ENCODE peak calls at places on chromosomes 3 and 15, in nine cellular contexts. Z is heart right ventricle, I is breast epithelium, U is cardiac fibroblast, E is left lung, T is AG10803, M is GM13976, X is HFF-Myc, A is pancreas. V is an unnamed sample.

GRCh38 chr3:117603097-117603496 is 893.5 kb downstream of the TUSC7 start:
- DNase-seq in E (no peak), Z (no peak), M (no peak), A (no peak), T (no peak), I (no peak), U (no peak), X (no peak), V (no peak)

GRCh38 chr3:184154909-184155643 is at the start of gene DVL3:
- DNase-seq in Z (peak), X (no peak), U (peak), T (peak), A (peak), E (peak), I (peak), M (peak), V (no peak)

GRCh38 chr15:25245801-25246622 is 192.8 kb downstream of the UBE3A start:
- DNase-seq in I (peak), M (no peak), T (no peak), U (no peak), A (peak), X (no peak), Z (no peak), E (no peak), V (peak)

GRCh38 chr3:21294768-21295167 is 456.2 kb downstream of the ZNF385D start:
- DNase-seq in E (no peak), U (peak), A (no peak), Z (no peak), X (no peak), I (no peak), T (peak), M (no peak), V (no peak)

GRCh38 chr3:14918356-14918860 is 29.0 kb upstream of the NR2C2 start:
- DNase-seq in M (no peak), X (no peak), A (no peak), U (no peak), E (no peak), T (no peak), I (no peak), Z (no peak), V (no peak)

GRCh38 chr3:63724987-63725386 is 72.5 kb downstream of the SNTN start:
- DNase-seq in E (peak), M (no peak), I (no peak), U (peak), A (peak), T (peak), X (no peak), Z (no peak), V (no peak)

GRCh38 chr15:99249270-99249817 is at the start of gene TTC23:
- DNase-seq in X (peak), U (peak), A (peak), I (peak), Z (no peak), T (peak), M (no peak), E (no peak), V (no peak)

GRCh38 chr15:48794697-48795134 is 16.2 kb downstream of the CEP152 start:
- DNase-seq in Z (no peak), E (no peak), T (peak), X (no peak), I (no peak), U (peak), A (no peak), M (peak), V (no peak)

GRCh38 chr3:41364736-41365135 is 165.4 kb downstream of the CTNNB1 start:
- DNase-seq in M (no peak), I (no peak), X (no peak), E (no peak), Z (no peak), T (no peak), U (no peak), A (no peak), V (no peak)

GRCh38 chr15:101086394-101087171 is 165.3 kb downstream of the CHSY1 start:
- DNase-seq in A (no peak), M (no peak), X (no peak), I (no peak), Z (no peak), T (no peak), U (no peak), E (no peak), V (no peak)

GRCh38 chr3:4982773-4983738 is 3.8 kb downstream of the BHLHE40 start:
- DNase-seq in E (no peak), T (no peak), Z (no peak), A (no peak), U (peak), I (no peak), M (no peak), X (no peak), V (no peak)

GRCh38 chr15:74788716-74789151 is 6.9 kb downstream of the CSK start:
- DNase-seq in T (no peak), U (no peak), A (no peak), X (no peak), I (no peak), M (peak), E (no peak), Z (no peak), V (no peak)

GRCh38 chr15:46848704-46849103 is 868.6 kb upstream of the SEMA6D start:
- DNase-seq in Z (no peak), T (peak), I (no peak), A (no peak), E (no peak), U (peak), X (no peak), M (no peak), V (no peak)

GRCh38 chr3:18047052-18047451 is 304.6 kb upstream of the TBC1D5 start:
- DNase-seq in X (peak), U (peak), Z (no peak), E (no peak), M (no peak), A (no peak), I (no peak), T (peak), V (no peak)

GRCh38 chr15:59590027-59590426 is 21.6 kb upstream of the GCNT3 start:
- DNase-seq in A (no peak), M (peak), I (no peak), T (no peak), E (no peak), U (no peak), X (no peak), Z (no peak), V (no peak)

GRCh38 chr3:64072111-64072510 is 48.8 kb upstream of the PSMD6 start:
- DNase-seq in Z (no peak), T (no peak), A (no peak), M (no peak), I (no peak), U (no peak), X (no peak), E (no peak), V (no peak)

GRCh38 chr3:150210461-150211110 is 197.5 kb upstream of the TSC22D2 start:
- DNase-seq in T (no peak), I (no peak), E (no peak), M (no peak), Z (no peak), U (peak), A (no peak), X (no peak), V (no peak)

GRCh38 chr15:80436511-80437307 is 32.5 kb downstream of the ARNT2 start:
- DNase-seq in E (no peak), U (peak), X (no peak), M (no peak), I (no peak), Z (no peak), A (no peak), T (peak), V (no peak)

GRCh38 chr15:80415331-80415730 is 11.1 kb downstream of the ARNT2 start:
- DNase-seq in I (peak), M (no peak), U (no peak), X (no peak), Z (no peak), A (no peak), T (no peak), E (no peak), V (no peak)

GRCh38 chr15:76217029-76217866 is 94.0 kb downstream of the ETFA start:
- DNase-seq in T (peak), M (no peak), Z (no peak), I (no peak), U (peak), A (no peak), X (no peak), E (no peak), V (no peak)

GRCh38 chr3:124207873-124208473 is 216.0 kb upstream of the ROPN1 start:
- DNase-seq in I (no peak), T (no peak), X (no peak), Z (no peak), M (peak), U (no peak), A (no peak), E (no peak), V (no peak)

GRCh38 chr3:40120816-40121215 is 188.7 kb upstream of the EIF1B start:
- DNase-seq in A (no peak), E (no peak), T (peak), Z (no peak), X (no peak), M (no peak), U (peak), I (no peak), V (no peak)

GRCh38 chr3:187623285-187623814 is 46.8 kb downstream of the SST start:
- DNase-seq in E (no peak), X (no peak), I (no peak), T (no peak), A (no peak), M (no peak), Z (no peak), U (no peak), V (no peak)

GRCh38 chr3:34973586-34973985 is 665.7 kb upstream of the ARPP21 start:
- DNase-seq in M (no peak), I (no peak), E (no peak), X (no peak), U (no peak), T (no peak), Z (no peak), A (no peak), V (no peak)

GRCh38 chr15:85276508-85276907 is 103.9 kb upstream of the AKAP13 start:
- DNase-seq in U (no peak), Z (no peak), M (no peak), T (no peak), E (no peak), X (no peak), I (no peak), A (no peak), V (no peak)

GRCh38 chr3:122745365-122746021 is 48.1 kb downstream of the HSPBAP1 start:
- DNase-seq in Z (no peak), T (peak), E (no peak), X (no peak), U (peak), I (no peak), M (no peak), A (no peak), V (no peak)

GRCh38 chr3:156536524-156537316 is 18.2 kb downstream of the SSR3 start:
- DNase-seq in I (no peak), T (no peak), E (no peak), U (peak), Z (no peak), A (no peak), X (no peak), M (no peak), V (no peak)

GRCh38 chr3:23629181-23629893 is 176.4 kb upstream of the UBE2E1 start:
- DNase-seq in Z (no peak), I (no peak), E (no peak), T (peak), M (no peak), X (no peak), A (peak), U (peak), V (no peak)

GRCh38 chr3:18122264-18122663 is 302.9 kb downstream of the SATB1 start:
- DNase-seq in A (no peak), M (no peak), X (no peak), U (no peak), Z (no peak), T (no peak), E (no peak), I (no peak), V (no peak)

DNA sequence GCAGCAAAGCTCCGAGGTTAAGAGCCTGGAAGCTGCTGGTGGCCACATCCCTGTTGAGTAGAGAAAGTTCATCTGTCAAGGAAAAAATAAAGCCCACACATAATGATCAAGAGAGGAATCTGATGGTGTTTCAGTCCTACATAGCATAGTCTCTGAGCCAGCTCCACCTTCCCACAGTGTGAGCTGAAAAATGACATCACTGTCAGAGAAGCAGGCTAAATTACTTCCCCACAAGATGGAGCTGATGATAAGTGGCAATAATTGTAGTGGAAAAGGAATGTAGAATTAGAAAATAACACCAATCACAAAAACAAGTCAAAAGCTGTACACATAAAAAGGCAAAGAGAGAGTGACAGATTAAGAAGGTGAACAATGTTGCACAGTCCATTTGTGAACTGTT is 84.5 kb downstream of the AQP9 start:
- DNase-seq in I (no peak), A (no peak), M (no peak), Z (no peak), X (no peak), U (no peak), E (no peak), T (peak), V (no peak)
- TF ChIP-seq CTCF in I (no peak), A (no peak), M (no peak), Z (no peak), X (no peak), U (no peak), E (no peak), T (peak), V (no peak)

GRCh38 chr3:171165986-171166385 is 139.5 kb upstream of the SLC2A2 start:
- DNase-seq in A (no peak), T (no peak), U (no peak), X (no peak), I (no peak), E (no peak), Z (no peak), M (no peak), V (no peak)

GRCh38 chr3:171160326-171160725 is 133.8 kb upstream of the SLC2A2 start:
- DNase-seq in E (no peak), T (no peak), M (no peak), U (peak), I (no peak), X (no peak), A (no peak), Z (no peak), V (no peak)

GRCh38 chr3:171162986-171163723 is 136.6 kb upstream of the SLC2A2 start:
- DNase-seq in Z (no peak), X (no peak), A (no peak), I (no peak), M (peak), U (peak), T (no peak), E (no peak), V (no peak)

GRCh38 chr3:171165499-171165921 is 139.0 kb upstream of the SLC2A2 start:
- DNase-seq in M (no peak), T (no peak), I (no peak), X (no peak), A (no peak), U (no peak), E (no peak), Z (no peak), V (no peak)

GRCh38 chr3:171163724-171164465 is 137.4 kb upstream of the SLC2A2 start:
- DNase-seq in E (no peak), Z (no peak), T (peak), U (no peak), A (no peak), M (no peak), I (no peak), X (no peak), V (no peak)
- TF ChIP-seq CTCF in E (no peak), Z (no peak), T (no peak), U (no peak), A (no peak), M (no peak), I (no peak), X (no peak), V (no peak)

GRCh38 chr3:136753112-136753939 is 1.1 kb upstream of the STAG1 start:
- DNase-seq in T (peak), A (no peak), I (no peak), U (no peak), E (no peak), M (no peak), X (no peak), Z (no peak), V (no peak)
- TF ChIP-seq CTCF in T (peak), A (no peak), I (no peak), U (no peak), E (no peak), M (no peak), X (no peak), Z (peak), V (no peak)

GRCh38 chr3:154334973-154335420 is 10.7 kb upstream of the DHX36 start:
- DNase-seq in X (peak), A (no peak), Z (no peak), U (peak), I (no peak), T (peak), E (no peak), M (peak), V (no peak)
- TF ChIP-seq CTCF in X (no peak), A (peak), Z (peak), U (peak), I (no peak), T (peak), E (peak), M (peak), V (no peak)

DNA sequence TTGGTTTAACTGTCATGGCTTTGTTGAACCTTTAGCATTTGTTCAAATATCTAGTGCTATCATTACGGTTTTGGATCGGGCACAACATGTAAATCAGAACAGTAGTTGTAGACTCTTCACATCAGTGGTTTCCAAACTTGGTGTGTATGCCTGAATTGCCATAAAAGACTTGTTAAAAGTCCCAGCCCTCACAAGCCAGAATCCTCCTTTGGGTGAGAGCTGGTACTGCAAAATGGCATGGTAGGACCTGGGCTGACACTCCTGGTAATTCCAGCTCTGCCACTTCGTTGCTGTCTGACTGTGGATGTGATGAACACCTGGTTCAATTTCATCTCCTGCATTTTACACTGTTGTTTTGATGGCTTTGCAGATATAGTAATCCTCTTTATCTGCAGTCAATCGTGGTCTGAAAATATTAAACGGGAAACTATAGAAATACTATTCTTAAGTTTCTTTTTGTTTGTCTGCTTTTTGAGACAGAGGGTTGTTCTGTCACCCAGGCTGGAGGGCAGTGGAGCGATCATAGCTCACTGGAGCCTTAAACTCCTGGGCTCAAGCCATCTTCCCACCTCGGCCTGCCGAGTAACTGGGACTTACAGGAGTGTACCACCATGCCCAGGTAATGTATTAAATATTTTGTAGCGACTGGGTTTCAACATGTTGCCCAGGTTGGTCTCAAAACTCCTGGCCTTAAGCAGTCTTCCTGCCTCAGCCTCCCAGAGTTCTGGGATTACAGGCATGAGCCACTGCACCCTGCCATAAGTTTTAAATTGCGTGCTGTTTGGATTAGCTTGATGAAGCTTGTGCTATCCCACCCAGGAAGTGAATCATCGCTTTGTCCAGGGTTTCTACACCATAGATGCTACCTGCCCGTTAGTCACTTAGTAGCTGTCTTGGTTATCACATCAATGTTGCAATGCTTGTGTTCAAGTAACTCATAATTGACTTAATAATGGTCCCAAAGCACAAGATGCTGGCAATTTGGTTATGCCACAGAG is 61.6 kb downstream of the RAB7A start:
- DNase-seq in U (peak), E (no peak), X (no peak), T (peak), A (no peak), I (no peak), M (no peak), Z (no peak), V (no peak)
- TF ChIP-seq CTCF in U (peak), E (no peak), X (peak), T (peak), A (no peak), I (peak), M (peak), Z (peak), V (no peak)

GRCh38 chr3:106965286-106965685 is 412.0 kb upstream of the CCDC54 start:
- DNase-seq in M (no peak), Z (no peak), A (no peak), X (no peak), T (no peak), I (no peak), E (no peak), U (no peak), V (no peak)

GRCh38 chr3:106969596-106969995 is 407.6 kb upstream of the CCDC54 start:
- DNase-seq in E (no peak), I (no peak), T (no peak), U (no peak), M (no peak), Z (no peak), X (no peak), A (no peak), V (no peak)
- TF ChIP-seq CTCF in E (no peak), I (no peak), T (no peak), U (no peak), M (no peak), Z (no peak), X (no peak), A (no peak), V (no peak)

DNA sequence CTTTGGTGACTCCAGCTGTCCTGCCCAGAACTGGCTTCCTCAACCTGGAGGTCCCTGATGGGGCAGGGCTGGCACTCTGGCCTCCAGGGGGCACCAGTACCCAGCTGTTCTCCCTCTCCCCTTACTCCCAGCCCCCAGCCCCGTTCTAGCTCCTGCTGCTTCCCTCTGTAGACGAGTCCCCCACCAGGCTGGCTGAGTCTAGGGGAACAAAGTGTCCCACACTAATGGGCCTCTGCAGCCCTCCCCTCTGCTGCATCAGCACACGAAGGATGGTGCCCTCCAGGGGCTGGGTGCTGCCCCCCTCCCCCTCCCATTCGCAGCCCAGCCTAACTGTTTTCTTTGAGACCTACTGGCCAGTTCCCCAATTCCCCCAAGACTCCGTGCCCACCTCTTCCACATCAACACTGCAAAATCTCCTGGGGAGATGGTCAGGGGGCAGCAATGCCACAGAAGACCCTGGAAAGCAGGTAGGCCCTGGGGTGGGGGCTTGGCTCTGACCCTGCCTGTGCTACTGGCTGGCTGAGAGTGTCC is 4.2 kb downstream of the RHCG start:
- DNase-seq in U (no peak), T (no peak), M (no peak), Z (no peak), X (no peak), E (no peak), A (no peak), I (no peak), V (no peak)
- TF ChIP-seq CTCF in U (peak), T (peak), M (peak), Z (peak), X (peak), E (no peak), A (no peak), I (no peak), V (no peak)

GRCh38 chr3:85821130-85821756 is 862.5 kb downstream of the CADM2 start:
- DNase-seq in A (no peak), M (peak), Z (no peak), U (peak), X (no peak), I (no peak), T (no peak), E (no peak), V (no peak)
- TF ChIP-seq CTCF in A (no peak), M (peak), Z (peak), U (peak), X (peak), I (peak), T (no peak), E (peak), V (no peak)

DNA sequence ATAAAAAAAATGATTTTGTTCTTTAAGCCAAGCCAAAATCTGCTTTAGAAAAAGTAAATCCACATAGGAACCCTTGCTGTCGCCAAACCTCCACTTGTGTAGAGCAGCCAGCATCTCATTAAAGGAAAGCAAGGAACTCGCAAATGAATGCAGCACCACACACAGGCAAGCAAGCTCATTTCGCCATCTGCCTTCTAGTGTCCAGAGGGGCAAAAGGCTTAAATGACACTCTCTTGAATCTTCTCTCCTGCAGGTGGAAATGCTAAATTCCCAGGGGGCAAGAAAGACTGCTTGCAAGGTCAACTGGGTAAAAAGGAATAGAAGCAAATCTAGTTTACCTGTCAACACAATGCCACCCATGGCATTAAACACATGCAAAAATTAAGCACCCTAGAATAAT is 2.4 kb downstream of the MB21D2 start:
- DNase-seq in Z (no peak), U (peak), T (peak), M (peak), I (no peak), A (no peak), E (no peak), X (peak), V (no peak)
- TF ChIP-seq CTCF in Z (peak), U (peak), T (peak), M (peak), I (no peak), A (no peak), E (no peak), X (peak), V (no peak)